ENCODE peak calls at places on chromosomes 12 and 14, in eight cellular contexts. J is NCI-H69; W is stimulated activated CD4-positive, alpha-beta T cell treated with anti-CD3 and anti-CD28 coated beads, Interleukin-1b, Interleukin-23, amount 100 ng/mL, for 48 hours; G is tibial artery; Q is activated CD4-positive, alpha-beta T cell treated with anti-CD3 and anti-CD28 coated beads, Interleukin-2, amount 50 U/mL, for 1 hour; Z is NCI-H2107; P is stimulated activated CD8-positive, alpha-beta memory T cell treated with anti-CD3 and anti-CD28 coated beads, Interleukin-15, amount 100 ng/mL, for 1 hour; C is thyroid gland. N is an unnamed sample.

GRCh38 chr14:26528415-26529182 is 69.2 kb downstream of the NOVA1 start:
- DNase-seq in J (no peak), W (no peak), G (peak), Q (no peak), Z (no peak), P (no peak), C (peak), N (no peak)

GRCh38 chr12:20212036-20212435 is 156.3 kb upstream of the PDE3A start:
- DNase-seq in J (peak), W (no peak), G (no peak), Q (no peak), Z (no peak), P (no peak), C (no peak), N (no peak)

GRCh38 chr12:130161261-130162231 is 718 bp upstream of the FZD10 start:
- DNase-seq in J (peak), W (no peak), G (peak), Q (no peak), Z (no peak), P (no peak), C (peak), N (no peak)

GRCh38 chr12:13404631-13405473 is 208.3 kb downstream of the EMP1 start:
- DNase-seq in J (peak), W (no peak), G (no peak), Q (no peak), Z (no peak), P (no peak), C (peak), N (no peak)

GRCh38 chr14:51848120-51848519 is 12.3 kb upstream of the GNG2 start:
- DNase-seq in J (no peak), W (no peak), G (no peak), Q (no peak), Z (no peak), P (no peak), C (no peak), N (no peak)

GRCh38 chr12:104064842-104065441 is 611 bp downstream of the HCFC2 start:
- DNase-seq in J (peak), W (no peak), G (peak), Q (no peak), Z (no peak), P (no peak), C (peak), N (no peak)

GRCh38 chr12:45946435-45946834 is 43.9 kb downstream of the SCAF11 start:
- DNase-seq in J (no peak), W (no peak), G (no peak), Q (no peak), Z (no peak), P (no peak), C (no peak), N (no peak)

GRCh38 chr14:53260928-53261327 is 107.8 kb upstream of the DDHD1 start:
- DNase-seq in J (no peak), W (no peak), G (no peak), Q (no peak), Z (no peak), P (no peak), C (no peak), N (no peak)

GRCh38 chr14:28061006-28061405 is 705.6 kb upstream of the FOXG1 start:
- DNase-seq in J (no peak), W (no peak), G (no peak), Q (no peak), Z (no peak), P (no peak), C (no peak), N (no peak)

GRCh38 chr12:93638954-93639353 is 38.2 kb upstream of the CRADD start:
- DNase-seq in J (peak), W (no peak), G (no peak), Q (no peak), Z (no peak), P (no peak), C (peak), N (no peak)

GRCh38 chr12:11717533-11717961 is 68.1 kb downstream of the ETV6 start:
- DNase-seq in J (no peak), W (no peak), G (no peak), Q (no peak), Z (no peak), P (no peak), C (no peak), N (no peak)

GRCh38 chr12:101743724-101744472 is 4.6 kb upstream of the SYCP3 start:
- DNase-seq in J (no peak), W (no peak), G (no peak), Q (no peak), Z (no peak), P (no peak), C (peak), N (no peak)

GRCh38 chr14:73787760-73788508 is 63.7 kb upstream of the PTGR2 start:
- DNase-seq in J (no peak), W (peak), G (no peak), Q (no peak), Z (no peak), P (no peak), C (no peak), N (no peak)

GRCh38 chr12:19489168-19489567 is 49.9 kb downstream of the AEBP2 start:
- DNase-seq in J (no peak), W (peak), G (no peak), Q (no peak), Z (no peak), P (no peak), C (no peak), N (no peak)

GRCh38 chr14:77738559-77739250 is 22.3 kb downstream of the SNW1 start:
- DNase-seq in J (no peak), W (no peak), G (no peak), Q (no peak), Z (no peak), P (no peak), C (no peak), N (no peak)

GRCh38 chr12:64160021-64160717 is 61.9 kb downstream of the KICS2 start:
- DNase-seq in J (peak), W (no peak), G (no peak), Q (no peak), Z (no peak), P (no peak), C (no peak), N (no peak)

GRCh38 chr12:8860165-8860961 is 37.9 kb downstream of the A2ML1 start:
- DNase-seq in J (peak), W (peak), G (peak), Q (peak), Z (no peak), P (no peak), C (peak), N (no peak)

GRCh38 chr12:100404769-100405407 is 48.0 kb downstream of the SLC17A8 start:
- DNase-seq in J (peak), W (peak), G (no peak), Q (peak), Z (peak), P (no peak), C (peak), N (peak)

GRCh38 chr12:132837693-132838463 is 9.2 kb upstream of the GOLGA3 start:
- DNase-seq in J (no peak), W (no peak), G (no peak), Q (no peak), Z (no peak), P (no peak), C (no peak), N (no peak)

GRCh38 chr14:77151918-77152588 is 10.5 kb upstream of the ZDHHC22 start:
- DNase-seq in J (peak), W (no peak), G (no peak), Q (no peak), Z (no peak), P (no peak), C (no peak), N (peak)

N was measured in HTR-8/SVneo.